ENCODE peak calls at places on chromosomes 16 and 17, in four cellular contexts. One of them, this sample, is unnamed.

GRCh38 chr17:76131061-76131691 is 9.9 kb downstream of the FOXJ1 start:
- DNase-seq in COR-L47: no peak
- DNase-seq in activated CD4-positive, alpha-beta T cell treated with anti-CD3 and anti-CD28 coated beads for 4 hours: no peak
- DNase-seq in cardiac muscle cell: no peak
- DNase-seq in this sample: no peak

GRCh38 chr16:67456383-67457140 is 24.4 kb downstream of the ATP6V0D1 start:
- DNase-seq in COR-L47: no peak
- DNase-seq in activated CD4-positive, alpha-beta T cell treated with anti-CD3 and anti-CD28 coated beads for 4 hours: no peak
- DNase-seq in cardiac muscle cell: peak
- DNase-seq in this sample: no peak

GRCh38 chr16:31676731-31677130 is 149.0 kb downstream of the AHSP start:
- DNase-seq in COR-L47: no peak
- DNase-seq in activated CD4-positive, alpha-beta T cell treated with anti-CD3 and anti-CD28 coated beads for 4 hours: no peak
- DNase-seq in cardiac muscle cell: no peak
- DNase-seq in this sample: no peak

GRCh38 chr17:8119575-8120519 is 1.5 kb upstream of the ALOXE3 start:
- DNase-seq in COR-L47: peak
- DNase-seq in activated CD4-positive, alpha-beta T cell treated with anti-CD3 and anti-CD28 coated beads for 4 hours: peak
- DNase-seq in cardiac muscle cell: peak
- DNase-seq in this sample: peak

GRCh38 chr16:14509055-14509454 is 121.0 kb downstream of the PARN start:
- DNase-seq in COR-L47: no peak
- DNase-seq in activated CD4-positive, alpha-beta T cell treated with anti-CD3 and anti-CD28 coated beads for 4 hours: no peak
- DNase-seq in cardiac muscle cell: peak
- DNase-seq in this sample: no peak

GRCh38 chr16:1043831-1044514 is 28.6 kb upstream of the SSTR5 start:
- DNase-seq in COR-L47: no peak
- DNase-seq in activated CD4-positive, alpha-beta T cell treated with anti-CD3 and anti-CD28 coated beads for 4 hours: no peak
- DNase-seq in cardiac muscle cell: no peak
- DNase-seq in this sample: no peak

GRCh38 chr17:49439673-49440571 is 25.2 kb upstream of the PHB1 start:
- DNase-seq in COR-L47: no peak
- DNase-seq in activated CD4-positive, alpha-beta T cell treated with anti-CD3 and anti-CD28 coated beads for 4 hours: no peak
- DNase-seq in cardiac muscle cell: no peak
- DNase-seq in this sample: no peak

GRCh38 chr16:12613131-12613991 is 190.3 kb downstream of the CPPED1 start:
- DNase-seq in COR-L47: no peak
- DNase-seq in activated CD4-positive, alpha-beta T cell treated with anti-CD3 and anti-CD28 coated beads for 4 hours: peak
- DNase-seq in cardiac muscle cell: no peak
- DNase-seq in this sample: peak

GRCh38 chr17:38557395-38557794 is 48.4 kb downstream of the SRCIN1 start:
- DNase-seq in COR-L47: no peak
- DNase-seq in activated CD4-positive, alpha-beta T cell treated with anti-CD3 and anti-CD28 coated beads for 4 hours: no peak
- DNase-seq in cardiac muscle cell: no peak
- DNase-seq in this sample: no peak

GRCh38 chr17:76384222-76384986 is at the start of gene SPHK1:
- DNase-seq in COR-L47: peak
- DNase-seq in activated CD4-positive, alpha-beta T cell treated with anti-CD3 and anti-CD28 coated beads for 4 hours: peak
- DNase-seq in cardiac muscle cell: peak
- DNase-seq in this sample: peak

GRCh38 chr16:59198487-59198886 is 464.4 kb upstream of the GOT2 start:
- DNase-seq in COR-L47: no peak
- DNase-seq in activated CD4-positive, alpha-beta T cell treated with anti-CD3 and anti-CD28 coated beads for 4 hours: no peak
- DNase-seq in cardiac muscle cell: no peak
- DNase-seq in this sample: no peak

GRCh38 chr17:34243732-34244299 is 11.3 kb upstream of the CCL2 start:
- DNase-seq in COR-L47: no peak
- DNase-seq in activated CD4-positive, alpha-beta T cell treated with anti-CD3 and anti-CD28 coated beads for 4 hours: no peak
- DNase-seq in cardiac muscle cell: no peak
- DNase-seq in this sample: no peak

GRCh38 chr17:6716736-6717135 is 3.6 kb upstream of the SLC13A5 start:
- DNase-seq in COR-L47: no peak
- DNase-seq in activated CD4-positive, alpha-beta T cell treated with anti-CD3 and anti-CD28 coated beads for 4 hours: no peak
- DNase-seq in cardiac muscle cell: no peak
- DNase-seq in this sample: no peak

GRCh38 chr16:11312718-11313492 is 31.8 kb upstream of the PRM1 start:
- DNase-seq in COR-L47: peak
- DNase-seq in activated CD4-positive, alpha-beta T cell treated with anti-CD3 and anti-CD28 coated beads for 4 hours: no peak
- DNase-seq in cardiac muscle cell: peak
- DNase-seq in this sample: no peak

GRCh38 chr17:876272-876671 is 94.1 kb downstream of the MRM3 start:
- DNase-seq in COR-L47: no peak
- DNase-seq in activated CD4-positive, alpha-beta T cell treated with anti-CD3 and anti-CD28 coated beads for 4 hours: no peak
- DNase-seq in cardiac muscle cell: no peak
- DNase-seq in this sample: no peak

GRCh38 chr17:44324571-44325275 is at the start of gene SLC25A39:
- DNase-seq in COR-L47: peak
- DNase-seq in activated CD4-positive, alpha-beta T cell treated with anti-CD3 and anti-CD28 coated beads for 4 hours: peak
- DNase-seq in cardiac muscle cell: peak
- DNase-seq in this sample: peak

GRCh38 chr17:7750321-7750821 is 32.8 kb downstream of the DNAH2 start:
- DNase-seq in COR-L47: no peak
- DNase-seq in activated CD4-positive, alpha-beta T cell treated with anti-CD3 and anti-CD28 coated beads for 4 hours: no peak
- DNase-seq in cardiac muscle cell: peak
- DNase-seq in this sample: no peak

GRCh38 chr16:80585764-80586163 is 45.0 kb downstream of the DYNLRB2 start:
- DNase-seq in COR-L47: no peak
- DNase-seq in activated CD4-positive, alpha-beta T cell treated with anti-CD3 and anti-CD28 coated beads for 4 hours: no peak
- DNase-seq in cardiac muscle cell: no peak
- DNase-seq in this sample: no peak

GRCh38 chr17:79991140-79991923 is 44.3 kb downstream of the TBC1D16 start:
- DNase-seq in COR-L47: peak
- DNase-seq in activated CD4-positive, alpha-beta T cell treated with anti-CD3 and anti-CD28 coated beads for 4 hours: peak
- DNase-seq in cardiac muscle cell: peak
- DNase-seq in this sample: peak

GRCh38 chr16:50878966-50879615 is 137.2 kb downstream of the CYLD start:
- DNase-seq in COR-L47: no peak
- DNase-seq in activated CD4-positive, alpha-beta T cell treated with anti-CD3 and anti-CD28 coated beads for 4 hours: no peak
- DNase-seq in cardiac muscle cell: no peak
- DNase-seq in this sample: no peak

GRCh38 chr16:85360323-85361277 is 248.3 kb upstream of the CIBAR2 start:
- DNase-seq in COR-L47: peak
- DNase-seq in activated CD4-positive, alpha-beta T cell treated with anti-CD3 and anti-CD28 coated beads for 4 hours: no peak
- DNase-seq in cardiac muscle cell: no peak
- DNase-seq in this sample: no peak

GRCh38 chr16:46768809-46769208 is 20.7 kb upstream of the MYLK3 start:
- DNase-seq in COR-L47: peak
- DNase-seq in activated CD4-positive, alpha-beta T cell treated with anti-CD3 and anti-CD28 coated beads for 4 hours: no peak
- DNase-seq in cardiac muscle cell: no peak
- DNase-seq in this sample: no peak

GRCh38 chr17:66982011-66982508 is 17.6 kb downstream of the CACNG4 start:
- DNase-seq in COR-L47: no peak
- DNase-seq in activated CD4-positive, alpha-beta T cell treated with anti-CD3 and anti-CD28 coated beads for 4 hours: no peak
- DNase-seq in cardiac muscle cell: no peak
- DNase-seq in this sample: no peak

GRCh38 chr17:58335779-58336455 is 7.3 kb upstream of the TSPOAP1 start:
- DNase-seq in COR-L47: no peak
- DNase-seq in activated CD4-positive, alpha-beta T cell treated with anti-CD3 and anti-CD28 coated beads for 4 hours: peak
- DNase-seq in cardiac muscle cell: no peak
- DNase-seq in this sample: peak

GRCh38 chr16:79439866-79440265 is 160.7 kb downstream of the MAF start:
- DNase-seq in COR-L47: no peak
- DNase-seq in activated CD4-positive, alpha-beta T cell treated with anti-CD3 and anti-CD28 coated beads for 4 hours: no peak
- DNase-seq in cardiac muscle cell: no peak
- DNase-seq in this sample: no peak

GRCh38 chr16:62298567-62298966 is 262.3 kb upstream of the CDH8 start:
- DNase-seq in COR-L47: no peak
- DNase-seq in activated CD4-positive, alpha-beta T cell treated with anti-CD3 and anti-CD28 coated beads for 4 hours: no peak
- DNase-seq in cardiac muscle cell: no peak
- DNase-seq in this sample: no peak

GRCh38 chr16:31196324-31197088 is 6.1 kb downstream of the PYCARD start:
- DNase-seq in COR-L47: no peak
- DNase-seq in activated CD4-positive, alpha-beta T cell treated with anti-CD3 and anti-CD28 coated beads for 4 hours: no peak
- DNase-seq in cardiac muscle cell: no peak
- DNase-seq in this sample: no peak

GRCh38 chr17:41308918-41309359 is at the start of gene KRTAP16-1:
- DNase-seq in COR-L47: no peak
- DNase-seq in activated CD4-positive, alpha-beta T cell treated with anti-CD3 and anti-CD28 coated beads for 4 hours: peak
- DNase-seq in cardiac muscle cell: no peak
- DNase-seq in this sample: peak

GRCh38 chr16:78096386-78096785 is 3.1 kb upstream of the WWOX start:
- DNase-seq in COR-L47: no peak
- DNase-seq in activated CD4-positive, alpha-beta T cell treated with anti-CD3 and anti-CD28 coated beads for 4 hours: no peak
- DNase-seq in cardiac muscle cell: no peak
- DNase-seq in this sample: no peak

GRCh38 chr17:64160378-64160777 is 30.4 kb upstream of the ERN1 start:
- DNase-seq in COR-L47: no peak
- DNase-seq in activated CD4-positive, alpha-beta T cell treated with anti-CD3 and anti-CD28 coated beads for 4 hours: no peak
- DNase-seq in cardiac muscle cell: no peak
- DNase-seq in this sample: no peak

GRCh38 chr17:9389116-9389515 is 186.5 kb downstream of the STX8 start:
- DNase-seq in COR-L47: no peak
- DNase-seq in activated CD4-positive, alpha-beta T cell treated with anti-CD3 and anti-CD28 coated beads for 4 hours: no peak
- DNase-seq in cardiac muscle cell: peak
- DNase-seq in this sample: no peak

GRCh38 chr16:67248401-67249177 is at the start of gene SLC9A5:
- DNase-seq in COR-L47: peak
- DNase-seq in activated CD4-positive, alpha-beta T cell treated with anti-CD3 and anti-CD28 coated beads for 4 hours: peak
- DNase-seq in cardiac muscle cell: no peak
- DNase-seq in this sample: peak

GRCh38 chr16:675884-676564 is 553 bp downstream of the RHBDL1 start:
- DNase-seq in COR-L47: no peak
- DNase-seq in activated CD4-positive, alpha-beta T cell treated with anti-CD3 and anti-CD28 coated beads for 4 hours: no peak
- DNase-seq in cardiac muscle cell: no peak
- DNase-seq in this sample: no peak

This sample was measured in activated naive CD4-positive, alpha-beta T cell treated with anti-CD3 and anti-CD28 coated beads, Interleukin-2, amount 50 U/mL, for 16 hours.